ENCODE peak calls at places on chromosomes 7 and 10, in ten cellular contexts. One of them, this sample, is unnamed.

GRCh38 chr7:92695308-92696261 is 105.4 kb upstream of the FAM133B start:
- DNase-seq in body of pancreas: peak; percentile 78
- DNase-seq in OCI-LY7: no peak
- DNase-seq in tibial artery: no peak
- DNase-seq in hepatocyte: peak; percentile 87
- DNase-seq in breast epithelium: no peak
- DNase-seq in CD4-positive, alpha-beta memory T cell: no peak
- DNase-seq in suprapubic skin: peak; percentile 63
- DNase-seq in keratinocyte: no peak
- DNase-seq in adipocyte: peak; percentile 96
- DNase-seq in this sample: no peak

GRCh38 chr10:120336910-120337540 is 120.0 kb upstream of the PLPP4 start:
- DNase-seq in CD4-positive, alpha-beta memory T cell: peak; percentile 33
- DNase-seq in hepatocyte: peak; percentile 67
- DNase-seq in breast epithelium: peak; percentile 58
- DNase-seq in OCI-LY7: peak; percentile 49
- DNase-seq in body of pancreas: peak; percentile 58
- DNase-seq in keratinocyte: peak; percentile 28
- DNase-seq in suprapubic skin: no peak
- DNase-seq in adipocyte: peak; percentile 35
- DNase-seq in tibial artery: peak; percentile 30
- DNase-seq in this sample: no peak

GRCh38 chr10:89367529-89367928 is 10.3 kb upstream of the IFIT1B start:
- DNase-seq in CD4-positive, alpha-beta memory T cell: peak; percentile 32
- DNase-seq in OCI-LY7: no peak
- DNase-seq in hepatocyte: no peak
- DNase-seq in suprapubic skin: no peak
- DNase-seq in breast epithelium: no peak
- DNase-seq in adipocyte: peak; percentile 30
- DNase-seq in body of pancreas: no peak
- DNase-seq in tibial artery: no peak
- DNase-seq in keratinocyte: no peak
- DNase-seq in this sample: no peak

GRCh38 chr7:50706469-50706937 is 76.2 kb downstream of the GRB10 start:
- DNase-seq in adipocyte: no peak
- DNase-seq in tibial artery: no peak
- DNase-seq in hepatocyte: no peak
- DNase-seq in OCI-LY7: no peak
- DNase-seq in keratinocyte: no peak
- DNase-seq in body of pancreas: no peak
- DNase-seq in CD4-positive, alpha-beta memory T cell: no peak
- DNase-seq in breast epithelium: no peak
- DNase-seq in suprapubic skin: no peak
- DNase-seq in this sample: no peak

GRCh38 chr10:127310389-127310788 is 114.0 kb upstream of the INSYN2A start:
- DNase-seq in tibial artery: no peak
- DNase-seq in OCI-LY7: no peak
- DNase-seq in keratinocyte: no peak
- DNase-seq in body of pancreas: no peak
- DNase-seq in adipocyte: no peak
- DNase-seq in hepatocyte: no peak
- DNase-seq in CD4-positive, alpha-beta memory T cell: no peak
- DNase-seq in breast epithelium: no peak
- DNase-seq in suprapubic skin: no peak
- DNase-seq in this sample: no peak

GRCh38 chr7:74501298-74501697 is 47.6 kb downstream of the GTF2IRD1 start:
- DNase-seq in suprapubic skin: no peak
- DNase-seq in keratinocyte: no peak
- DNase-seq in hepatocyte: no peak
- DNase-seq in CD4-positive, alpha-beta memory T cell: no peak
- DNase-seq in OCI-LY7: no peak
- DNase-seq in tibial artery: peak; percentile 35
- DNase-seq in body of pancreas: peak; percentile 96
- DNase-seq in adipocyte: no peak
- DNase-seq in breast epithelium: peak; percentile 90
- DNase-seq in this sample: no peak

GRCh38 chr7:19508124-19508523 is 200.7 kb downstream of the POLR1F start:
- DNase-seq in suprapubic skin: no peak
- DNase-seq in OCI-LY7: no peak
- DNase-seq in CD4-positive, alpha-beta memory T cell: no peak
- DNase-seq in hepatocyte: no peak
- DNase-seq in adipocyte: no peak
- DNase-seq in body of pancreas: no peak
- DNase-seq in breast epithelium: no peak
- DNase-seq in tibial artery: no peak
- DNase-seq in keratinocyte: no peak
- DNase-seq in this sample: no peak

GRCh38 chr7:139360948-139361307 is 1.2 kb downstream of the LUC7L2 start:
- DNase-seq in keratinocyte: no peak
- DNase-seq in hepatocyte: no peak
- DNase-seq in body of pancreas: no peak
- DNase-seq in suprapubic skin: no peak
- DNase-seq in tibial artery: no peak
- DNase-seq in OCI-LY7: no peak
- DNase-seq in adipocyte: peak; percentile 13
- DNase-seq in breast epithelium: no peak
- DNase-seq in CD4-positive, alpha-beta memory T cell: no peak
- DNase-seq in this sample: no peak

DNA sequence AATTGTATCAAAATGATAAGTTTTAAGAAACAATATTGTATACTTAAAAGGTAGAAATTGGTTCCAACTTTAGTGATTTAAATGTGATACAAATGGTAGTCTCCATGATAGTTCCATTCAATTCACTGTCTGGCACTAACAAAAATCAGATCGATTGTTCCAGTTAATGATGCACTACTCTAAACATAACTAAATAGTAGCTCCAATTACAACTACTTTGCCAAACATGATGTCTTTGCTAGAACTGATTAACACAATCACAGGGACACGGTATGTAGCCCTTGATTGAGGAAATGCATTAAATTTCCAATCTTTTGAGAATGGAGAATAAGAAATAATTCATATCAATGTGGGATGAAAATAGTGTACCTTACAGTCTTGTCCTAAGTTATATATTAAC is 962.4 kb upstream of the GHITM start:
- DNase-seq in breast epithelium: no peak
- DNase-seq in suprapubic skin: no peak
- DNase-seq in CD4-positive, alpha-beta memory T cell: no peak
- DNase-seq in tibial artery: no peak
- DNase-seq in keratinocyte: no peak
- DNase-seq in hepatocyte: no peak
- DNase-seq in adipocyte: no peak
- DNase-seq in body of pancreas: no peak
- DNase-seq in OCI-LY7: no peak
- DNase-seq in this sample: no peak
- H3K9me3 ChIP-seq in breast epithelium: no peaks in the 10 kb centered on the region
- H3K9me3 ChIP-seq in suprapubic skin: no peaks in the 10 kb centered on the region
- H3K9me3 ChIP-seq in CD4-positive, alpha-beta memory T cell: no peaks in the 10 kb centered on the region
- H3K9me3 ChIP-seq in tibial artery: no peaks in the 10 kb centered on the region
- H3K9me3 ChIP-seq in keratinocyte: no peaks in the 10 kb centered on the region
- H3K9me3 ChIP-seq in hepatocyte: no peaks in the 10 kb centered on the region
- H3K9me3 ChIP-seq in adipocyte: no peaks in the 10 kb centered on the region
- H3K9me3 ChIP-seq in body of pancreas: no peaks in the 10 kb centered on the region
- H3K9me3 ChIP-seq in OCI-LY7: no peaks in the 10 kb centered on the region
- H3K9me3 ChIP-seq in this sample: no peaks in the 10 kb centered on the region

GRCh38 chr10:31467791-31468535 is 148.9 kb downstream of the ZEB1 start:
- DNase-seq in adipocyte: no peak
- DNase-seq in CD4-positive, alpha-beta memory T cell: no peak
- DNase-seq in hepatocyte: peak; percentile 42
- DNase-seq in body of pancreas: peak; percentile 11
- DNase-seq in tibial artery: no peak
- DNase-seq in suprapubic skin: peak; percentile 53
- DNase-seq in breast epithelium: no peak
- DNase-seq in OCI-LY7: peak; percentile 31
- DNase-seq in keratinocyte: no peak
- DNase-seq in this sample: no peak

GRCh38 chr10:31468536-31468859 is 149.5 kb downstream of the ZEB1 start:
- DNase-seq in suprapubic skin: no peak
- DNase-seq in keratinocyte: no peak
- DNase-seq in CD4-positive, alpha-beta memory T cell: no peak
- DNase-seq in hepatocyte: no peak
- DNase-seq in adipocyte: no peak
- DNase-seq in tibial artery: no peak
- DNase-seq in OCI-LY7: no peak
- DNase-seq in breast epithelium: no peak
- DNase-seq in body of pancreas: no peak
- DNase-seq in this sample: no peak

GRCh38 chr10:31460242-31460641 is 141.2 kb downstream of the ZEB1 start:
- DNase-seq in keratinocyte: no peak
- DNase-seq in breast epithelium: no peak
- DNase-seq in tibial artery: no peak
- DNase-seq in adipocyte: no peak
- DNase-seq in OCI-LY7: no peak
- DNase-seq in CD4-positive, alpha-beta memory T cell: no peak
- DNase-seq in hepatocyte: no peak
- DNase-seq in body of pancreas: no peak
- DNase-seq in suprapubic skin: no peak
- DNase-seq in this sample: no peak

GRCh38 chr10:31466313-31466712 is 147.3 kb downstream of the ZEB1 start:
- DNase-seq in keratinocyte: no peak
- DNase-seq in suprapubic skin: no peak
- DNase-seq in OCI-LY7: no peak
- DNase-seq in adipocyte: peak; percentile 65
- DNase-seq in tibial artery: no peak
- DNase-seq in CD4-positive, alpha-beta memory T cell: no peak
- DNase-seq in hepatocyte: no peak
- DNase-seq in breast epithelium: no peak
- DNase-seq in body of pancreas: no peak
- DNase-seq in this sample: no peak

DNA sequence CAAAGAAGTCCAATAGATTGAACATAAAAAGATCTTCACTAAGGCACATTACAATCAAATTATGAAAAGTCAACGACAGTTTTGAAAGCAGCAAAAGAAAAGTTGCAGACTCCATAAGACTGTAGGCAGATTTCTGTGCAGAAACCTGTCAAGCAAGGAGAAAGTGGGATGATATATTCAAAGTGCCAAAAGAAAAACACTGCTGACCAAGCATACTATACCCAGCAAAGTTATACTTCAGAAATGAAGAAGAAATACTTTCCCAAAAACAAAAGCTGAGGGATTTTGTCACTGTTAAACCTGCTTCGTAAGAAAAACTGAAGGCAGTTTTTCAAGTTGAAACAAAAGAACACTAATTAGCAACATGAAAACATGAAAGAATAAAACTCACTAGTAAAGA is 145.5 kb downstream of the ZEB1 start:
- DNase-seq in keratinocyte: no peak
- DNase-seq in breast epithelium: no peak
- DNase-seq in suprapubic skin: no peak
- DNase-seq in body of pancreas: no peak
- DNase-seq in tibial artery: no peak
- DNase-seq in CD4-positive, alpha-beta memory T cell: no peak
- DNase-seq in hepatocyte: no peak
- DNase-seq in OCI-LY7: peak; percentile 5
- DNase-seq in adipocyte: no peak
- DNase-seq in this sample: no peak
- H3K9me3 ChIP-seq in keratinocyte: no peaks in the 10 kb centered on the region
- H3K9me3 ChIP-seq in breast epithelium: no peaks in the 10 kb centered on the region
- H3K9me3 ChIP-seq in suprapubic skin: no peaks in the 10 kb centered on the region
- H3K9me3 ChIP-seq in body of pancreas: no peaks in the 10 kb centered on the region
- H3K9me3 ChIP-seq in tibial artery: no peaks in the 10 kb centered on the region
- H3K9me3 ChIP-seq in CD4-positive, alpha-beta memory T cell: peaks cover 9% of the 10 kb centered on the region
- H3K9me3 ChIP-seq in hepatocyte: peaks cover 18% of the 10 kb centered on the region
- H3K9me3 ChIP-seq in OCI-LY7: peaks cover 24% of the 10 kb centered on the region
- H3K9me3 ChIP-seq in adipocyte: peaks cover 24% of the 10 kb centered on the region
- H3K9me3 ChIP-seq in this sample: peaks cover 20% of the 10 kb centered on the region

GRCh38 chr7:157951300-157952049 is 614.7 kb downstream of the DNAJB6 start:
- DNase-seq in tibial artery: no peak
- DNase-seq in OCI-LY7: no peak
- DNase-seq in CD4-positive, alpha-beta memory T cell: no peak
- DNase-seq in adipocyte: no peak
- DNase-seq in hepatocyte: no peak
- DNase-seq in suprapubic skin: no peak
- DNase-seq in breast epithelium: no peak
- DNase-seq in body of pancreas: no peak
- DNase-seq in keratinocyte: no peak
- DNase-seq in this sample: no peak

GRCh38 chr7:157955383-157955999 is 618.7 kb downstream of the DNAJB6 start:
- DNase-seq in body of pancreas: no peak
- DNase-seq in OCI-LY7: no peak
- DNase-seq in keratinocyte: no peak
- DNase-seq in tibial artery: no peak
- DNase-seq in suprapubic skin: no peak
- DNase-seq in adipocyte: no peak
- DNase-seq in CD4-positive, alpha-beta memory T cell: no peak
- DNase-seq in breast epithelium: no peak
- DNase-seq in hepatocyte: no peak
- DNase-seq in this sample: no peak

GRCh38 chr7:157954901-157955300 is 618.1 kb downstream of the DNAJB6 start:
- DNase-seq in body of pancreas: no peak
- DNase-seq in adipocyte: no peak
- DNase-seq in tibial artery: no peak
- DNase-seq in OCI-LY7: no peak
- DNase-seq in keratinocyte: no peak
- DNase-seq in CD4-positive, alpha-beta memory T cell: no peak
- DNase-seq in suprapubic skin: no peak
- DNase-seq in hepatocyte: no peak
- DNase-seq in breast epithelium: no peak
- DNase-seq in this sample: no peak

GRCh38 chr7:157952050-157952667 is 615.4 kb downstream of the DNAJB6 start:
- DNase-seq in keratinocyte: no peak
- DNase-seq in tibial artery: no peak
- DNase-seq in breast epithelium: no peak
- DNase-seq in suprapubic skin: no peak
- DNase-seq in adipocyte: no peak
- DNase-seq in hepatocyte: no peak
- DNase-seq in OCI-LY7: no peak
- DNase-seq in CD4-positive, alpha-beta memory T cell: no peak
- DNase-seq in body of pancreas: no peak
- DNase-seq in this sample: no peak

GRCh38 chr7:157952841-157953645 is 616.2 kb downstream of the DNAJB6 start:
- DNase-seq in tibial artery: no peak
- DNase-seq in CD4-positive, alpha-beta memory T cell: no peak
- DNase-seq in breast epithelium: no peak
- DNase-seq in OCI-LY7: no peak
- DNase-seq in adipocyte: no peak
- DNase-seq in suprapubic skin: no peak
- DNase-seq in body of pancreas: no peak
- DNase-seq in hepatocyte: no peak
- DNase-seq in keratinocyte: no peak
- DNase-seq in this sample: no peak
- H3K9me3 ChIP-seq in tibial artery: no peaks in the 10 kb centered on the region
- H3K9me3 ChIP-seq in CD4-positive, alpha-beta memory T cell: no peaks in the 10 kb centered on the region
- H3K9me3 ChIP-seq in breast epithelium: peaks cover 7% of the 10 kb centered on the region
- H3K9me3 ChIP-seq in OCI-LY7: no peaks in the 10 kb centered on the region
- H3K9me3 ChIP-seq in adipocyte: peaks cover 3% of the 10 kb centered on the region
- H3K9me3 ChIP-seq in suprapubic skin: no peaks in the 10 kb centered on the region
- H3K9me3 ChIP-seq in body of pancreas: no peaks in the 10 kb centered on the region
- H3K9me3 ChIP-seq in hepatocyte: no peaks in the 10 kb centered on the region
- H3K9me3 ChIP-seq in keratinocyte: peaks cover 4% of the 10 kb centered on the region
- H3K9me3 ChIP-seq in this sample: no peaks in the 10 kb centered on the region

DNA sequence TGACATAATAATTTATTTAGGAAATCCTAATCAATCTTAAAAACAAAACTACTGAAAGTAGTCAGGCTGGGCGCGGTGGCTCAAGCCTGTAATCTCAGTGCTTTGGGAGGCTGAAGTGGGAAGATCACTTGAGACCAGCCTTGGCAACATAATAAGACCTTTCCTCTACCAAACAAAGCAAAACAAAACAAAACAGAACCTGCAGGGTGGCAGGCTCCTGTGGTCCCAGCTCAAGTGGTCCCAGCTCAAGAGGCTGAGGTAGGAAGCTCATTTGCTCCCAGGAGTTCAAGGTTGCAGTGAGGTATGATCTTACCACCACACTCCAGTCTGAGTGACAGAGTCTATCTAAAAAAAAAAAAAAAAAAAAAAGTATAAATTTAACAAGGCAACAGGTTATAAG is 748.0 kb downstream of the CNTNAP2 start:
- DNase-seq in OCI-LY7: no peak
- DNase-seq in adipocyte: no peak
- DNase-seq in suprapubic skin: no peak
- DNase-seq in tibial artery: no peak
- DNase-seq in keratinocyte: no peak
- DNase-seq in hepatocyte: no peak
- DNase-seq in CD4-positive, alpha-beta memory T cell: no peak
- DNase-seq in body of pancreas: no peak
- DNase-seq in breast epithelium: no peak
- DNase-seq in this sample: no peak
- H3K9me3 ChIP-seq in OCI-LY7: no peaks in the 10 kb centered on the region
- H3K9me3 ChIP-seq in adipocyte: no peaks in the 10 kb centered on the region
- H3K9me3 ChIP-seq in suprapubic skin: no peaks in the 10 kb centered on the region
- H3K9me3 ChIP-seq in tibial artery: no peaks in the 10 kb centered on the region
- H3K9me3 ChIP-seq in keratinocyte: peaks cover 2% of the 10 kb centered on the region
- H3K9me3 ChIP-seq in hepatocyte: no peaks in the 10 kb centered on the region
- H3K9me3 ChIP-seq in CD4-positive, alpha-beta memory T cell: no peaks in the 10 kb centered on the region
- H3K9me3 ChIP-seq in body of pancreas: no peaks in the 10 kb centered on the region
- H3K9me3 ChIP-seq in breast epithelium: no peaks in the 10 kb centered on the region
- H3K9me3 ChIP-seq in this sample: no peaks in the 10 kb centered on the region

This sample was measured in T-helper 17 cell.